ENCODE peak calls at places on chromosomes 11 and 22, in ten cellular contexts. One of them, this sample, is unnamed. For H3K27me3, the result is how much of the 10 kb centered on the place peaks cover.

GRCh38 chr22:49780992-49781782 is 46.5 kb downstream of the BRD1 start:
- DNase-seq in A673: no peak
- DNase-seq in heart left ventricle: no peak
- DNase-seq in breast epithelium: no peak
- DNase-seq in mammary epithelial cell: no peak
- DNase-seq in osteoblast: no peak
- DNase-seq in left ventricle myocardium inferior: peak
- DNase-seq in neuronal stem cell: no peak
- DNase-seq in iPS DF 6.9: no peak
- DNase-seq in dorsolateral prefrontal cortex: no peak
- DNase-seq in this sample: no peak

GRCh38 chr11:104402812-104403521 is 239.0 kb upstream of the PDGFD start:
- DNase-seq in A673: no peak
- DNase-seq in heart left ventricle: no peak
- DNase-seq in breast epithelium: no peak
- DNase-seq in mammary epithelial cell: no peak
- DNase-seq in osteoblast: no peak
- DNase-seq in left ventricle myocardium inferior: no peak
- DNase-seq in neuronal stem cell: peak
- DNase-seq in iPS DF 6.9: peak
- DNase-seq in dorsolateral prefrontal cortex: no peak
- DNase-seq in this sample: no peak

GRCh38 chr11:117281159-117281558 is 10.0 kb upstream of the BACE1-AS start:
- DNase-seq in A673: peak
- DNase-seq in heart left ventricle: no peak
- DNase-seq in breast epithelium: no peak
- DNase-seq in mammary epithelial cell: peak
- DNase-seq in osteoblast: peak
- DNase-seq in left ventricle myocardium inferior: no peak
- DNase-seq in neuronal stem cell: no peak
- DNase-seq in iPS DF 6.9: no peak
- DNase-seq in dorsolateral prefrontal cortex: no peak
- DNase-seq in this sample: no peak

GRCh38 chr11:36056160-36056751 is 112.4 kb downstream of the LDLRAD3 start:
- DNase-seq in A673: peak
- DNase-seq in heart left ventricle: no peak
- DNase-seq in breast epithelium: no peak
- DNase-seq in mammary epithelial cell: peak
- DNase-seq in osteoblast: no peak
- DNase-seq in left ventricle myocardium inferior: no peak
- DNase-seq in neuronal stem cell: no peak
- DNase-seq in iPS DF 6.9: no peak
- DNase-seq in dorsolateral prefrontal cortex: no peak
- DNase-seq in this sample: no peak

GRCh38 chr11:8604078-8604723 is 10.2 kb upstream of the STK33 start:
- DNase-seq in A673: peak
- DNase-seq in heart left ventricle: peak
- DNase-seq in breast epithelium: no peak
- DNase-seq in mammary epithelial cell: peak
- DNase-seq in osteoblast: peak
- DNase-seq in left ventricle myocardium inferior: peak
- DNase-seq in neuronal stem cell: peak
- DNase-seq in iPS DF 6.9: no peak
- DNase-seq in dorsolateral prefrontal cortex: no peak
- DNase-seq in this sample: peak

GRCh38 chr22:29040385-29041275 is 21.0 kb downstream of the C22orf31 start:
- DNase-seq in A673: peak
- DNase-seq in heart left ventricle: peak
- DNase-seq in breast epithelium: peak
- DNase-seq in mammary epithelial cell: peak
- DNase-seq in osteoblast: peak
- DNase-seq in left ventricle myocardium inferior: no peak
- DNase-seq in neuronal stem cell: peak
- DNase-seq in iPS DF 6.9: peak
- DNase-seq in dorsolateral prefrontal cortex: peak
- DNase-seq in this sample: peak

GRCh38 chr11:120134106-120134930 is 3.6 kb downstream of the TRIM29 start:
- DNase-seq in A673: no peak
- DNase-seq in heart left ventricle: no peak
- DNase-seq in breast epithelium: no peak
- DNase-seq in mammary epithelial cell: no peak
- DNase-seq in osteoblast: peak
- DNase-seq in left ventricle myocardium inferior: peak
- DNase-seq in neuronal stem cell: no peak
- DNase-seq in iPS DF 6.9: no peak
- DNase-seq in dorsolateral prefrontal cortex: peak
- DNase-seq in this sample: no peak

GRCh38 chr11:69002743-69003231 is 10.3 kb downstream of the MRGPRF start:
- DNase-seq in A673: no peak
- DNase-seq in heart left ventricle: no peak
- DNase-seq in breast epithelium: peak
- DNase-seq in mammary epithelial cell: no peak
- DNase-seq in osteoblast: peak
- DNase-seq in left ventricle myocardium inferior: no peak
- DNase-seq in neuronal stem cell: no peak
- DNase-seq in iPS DF 6.9: no peak
- DNase-seq in dorsolateral prefrontal cortex: no peak
- DNase-seq in this sample: no peak

GRCh38 chr11:123641495-123641840 is 13.0 kb downstream of the SCN3B start:
- DNase-seq in A673: no peak
- DNase-seq in heart left ventricle: no peak
- DNase-seq in breast epithelium: no peak
- DNase-seq in mammary epithelial cell: no peak
- DNase-seq in osteoblast: no peak
- DNase-seq in left ventricle myocardium inferior: no peak
- DNase-seq in neuronal stem cell: no peak
- DNase-seq in iPS DF 6.9: no peak
- DNase-seq in dorsolateral prefrontal cortex: no peak
- DNase-seq in this sample: no peak

GRCh38 chr11:69100454-69101099 is 51.8 kb downstream of the TPCN2 start:
- DNase-seq in A673: no peak
- DNase-seq in heart left ventricle: no peak
- DNase-seq in breast epithelium: no peak
- DNase-seq in mammary epithelial cell: no peak
- DNase-seq in osteoblast: no peak
- DNase-seq in left ventricle myocardium inferior: no peak
- DNase-seq in neuronal stem cell: no peak
- DNase-seq in iPS DF 6.9: no peak
- DNase-seq in dorsolateral prefrontal cortex: no peak
- DNase-seq in this sample: no peak

GRCh38 chr11:3866206-3866605 is 10.7 kb downstream of the STIM1 start:
- DNase-seq in A673: no peak
- DNase-seq in heart left ventricle: peak
- DNase-seq in breast epithelium: no peak
- DNase-seq in mammary epithelial cell: no peak
- DNase-seq in osteoblast: no peak
- DNase-seq in left ventricle myocardium inferior: peak
- DNase-seq in neuronal stem cell: no peak
- DNase-seq in iPS DF 6.9: no peak
- DNase-seq in dorsolateral prefrontal cortex: no peak
- DNase-seq in this sample: peak

GRCh38 chr11:17574799-17575144 is 27.7 kb downstream of the OTOG start:
- DNase-seq in A673: no peak
- DNase-seq in heart left ventricle: no peak
- DNase-seq in breast epithelium: peak
- DNase-seq in mammary epithelial cell: no peak
- DNase-seq in osteoblast: peak
- DNase-seq in left ventricle myocardium inferior: no peak
- DNase-seq in neuronal stem cell: no peak
- DNase-seq in iPS DF 6.9: no peak
- DNase-seq in dorsolateral prefrontal cortex: no peak
- DNase-seq in this sample: no peak

GRCh38 chr11:65903068-65903481 is 2.9 kb upstream of the FOSL1 start:
- DNase-seq in A673: no peak
- DNase-seq in heart left ventricle: no peak
- DNase-seq in breast epithelium: no peak
- DNase-seq in mammary epithelial cell: peak
- DNase-seq in osteoblast: peak
- DNase-seq in left ventricle myocardium inferior: no peak
- DNase-seq in neuronal stem cell: no peak
- DNase-seq in iPS DF 6.9: no peak
- DNase-seq in dorsolateral prefrontal cortex: no peak
- DNase-seq in this sample: no peak

GRCh38 chr11:65899356-65900124 is 648 bp downstream of the FOSL1 start:
- DNase-seq in A673: peak
- DNase-seq in heart left ventricle: peak
- DNase-seq in breast epithelium: no peak
- DNase-seq in mammary epithelial cell: no peak
- DNase-seq in osteoblast: peak
- DNase-seq in left ventricle myocardium inferior: peak
- DNase-seq in neuronal stem cell: no peak
- DNase-seq in iPS DF 6.9: no peak
- DNase-seq in dorsolateral prefrontal cortex: no peak
- DNase-seq in this sample: no peak

GRCh38 chr11:65900125-65900898 is at the start of gene FOSL1:
- DNase-seq in A673: peak
- DNase-seq in heart left ventricle: peak
- DNase-seq in breast epithelium: peak
- DNase-seq in mammary epithelial cell: peak
- DNase-seq in osteoblast: peak
- DNase-seq in left ventricle myocardium inferior: peak
- DNase-seq in neuronal stem cell: no peak
- DNase-seq in iPS DF 6.9: no peak
- DNase-seq in dorsolateral prefrontal cortex: peak
- DNase-seq in this sample: peak

GRCh38 chr11:65898656-65899355 is 1.4 kb downstream of the FOSL1 start:
- DNase-seq in A673: no peak
- DNase-seq in heart left ventricle: no peak
- DNase-seq in breast epithelium: no peak
- DNase-seq in mammary epithelial cell: peak
- DNase-seq in osteoblast: no peak
- DNase-seq in left ventricle myocardium inferior: no peak
- DNase-seq in neuronal stem cell: no peak
- DNase-seq in iPS DF 6.9: no peak
- DNase-seq in dorsolateral prefrontal cortex: no peak
- DNase-seq in this sample: no peak

DNA sequence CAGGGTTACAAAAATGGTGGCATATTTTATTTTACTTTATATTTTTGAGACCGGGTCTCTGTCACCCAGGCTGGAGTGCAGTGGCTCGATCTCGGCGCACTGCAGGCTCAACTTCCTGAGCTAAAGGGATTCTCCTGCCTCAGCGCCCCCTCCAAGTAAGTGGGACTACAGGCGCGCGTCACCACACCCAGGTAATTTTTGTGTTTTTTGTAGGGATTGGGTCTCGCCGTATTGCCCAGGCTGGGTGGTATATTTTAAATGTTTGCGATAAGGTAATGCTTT is 652 bp upstream of the FOSL1 start:
- DNase-seq in A673: no peak
- DNase-seq in heart left ventricle: no peak
- DNase-seq in breast epithelium: no peak
- DNase-seq in mammary epithelial cell: no peak
- DNase-seq in osteoblast: no peak
- DNase-seq in left ventricle myocardium inferior: no peak
- DNase-seq in neuronal stem cell: no peak
- DNase-seq in iPS DF 6.9: no peak
- DNase-seq in dorsolateral prefrontal cortex: no peak
- DNase-seq in this sample: no peak
- H3K27me3 ChIP-seq in A673: under half
- H3K27me3 ChIP-seq in heart left ventricle: under half
- H3K27me3 ChIP-seq in breast epithelium: under half
- H3K27me3 ChIP-seq in mammary epithelial cell: under half
- H3K27me3 ChIP-seq in osteoblast: under half
- H3K27me3 ChIP-seq in left ventricle myocardium inferior: under half
- H3K27me3 ChIP-seq in neuronal stem cell: under half
- H3K27me3 ChIP-seq in iPS DF 6.9: under half
- H3K27me3 ChIP-seq in dorsolateral prefrontal cortex: under half
- H3K27me3 ChIP-seq in this sample: under half

GRCh38 chr22:19876941-19877625 is 22.4 kb upstream of the GNB1L start:
- DNase-seq in A673: no peak
- DNase-seq in heart left ventricle: no peak
- DNase-seq in breast epithelium: peak
- DNase-seq in mammary epithelial cell: no peak
- DNase-seq in osteoblast: peak
- DNase-seq in left ventricle myocardium inferior: no peak
- DNase-seq in neuronal stem cell: no peak
- DNase-seq in iPS DF 6.9: no peak
- DNase-seq in dorsolateral prefrontal cortex: no peak
- DNase-seq in this sample: no peak
- H3K27ac ChIP-seq in A673: no peak
- H3K27ac ChIP-seq in heart left ventricle: no peak
- H3K27ac ChIP-seq in breast epithelium: no peak
- H3K27ac ChIP-seq in mammary epithelial cell: no peak
- H3K27ac ChIP-seq in osteoblast: peak
- H3K27ac ChIP-seq in left ventricle myocardium inferior: no peak
- H3K27ac ChIP-seq in neuronal stem cell: no peak
- H3K27ac ChIP-seq in iPS DF 6.9: no peak
- H3K27ac ChIP-seq in dorsolateral prefrontal cortex: no peak
- H3K27ac ChIP-seq in this sample: no peak

GRCh38 chr11:64003807-64004589 is 17.8 kb downstream of the OTUB1 start:
- DNase-seq in A673: peak
- DNase-seq in heart left ventricle: no peak
- DNase-seq in breast epithelium: no peak
- DNase-seq in mammary epithelial cell: no peak
- DNase-seq in osteoblast: no peak
- DNase-seq in left ventricle myocardium inferior: no peak
- DNase-seq in neuronal stem cell: no peak
- DNase-seq in iPS DF 6.9: no peak
- DNase-seq in dorsolateral prefrontal cortex: no peak
- DNase-seq in this sample: no peak
- H3K27me3 ChIP-seq in A673: under half
- H3K27me3 ChIP-seq in heart left ventricle: under half
- H3K27me3 ChIP-seq in breast epithelium: under half
- H3K27me3 ChIP-seq in mammary epithelial cell: under half
- H3K27me3 ChIP-seq in osteoblast: under half
- H3K27me3 ChIP-seq in left ventricle myocardium inferior: under half
- H3K27me3 ChIP-seq in neuronal stem cell: under half
- H3K27me3 ChIP-seq in iPS DF 6.9: under half
- H3K27me3 ChIP-seq in dorsolateral prefrontal cortex: under half
- H3K27me3 ChIP-seq in this sample: under half

GRCh38 chr11:43643898-43644625 is 36.5 kb upstream of the HSD17B12 start:
- DNase-seq in A673: peak
- DNase-seq in heart left ventricle: peak
- DNase-seq in breast epithelium: peak
- DNase-seq in mammary epithelial cell: peak
- DNase-seq in osteoblast: peak
- DNase-seq in left ventricle myocardium inferior: peak
- DNase-seq in neuronal stem cell: peak
- DNase-seq in iPS DF 6.9: peak
- DNase-seq in dorsolateral prefrontal cortex: peak
- DNase-seq in this sample: peak

GRCh38 chr11:43646767-43647166 is 33.8 kb upstream of the HSD17B12 start:
- DNase-seq in A673: no peak
- DNase-seq in heart left ventricle: no peak
- DNase-seq in breast epithelium: no peak
- DNase-seq in mammary epithelial cell: no peak
- DNase-seq in osteoblast: no peak
- DNase-seq in left ventricle myocardium inferior: no peak
- DNase-seq in neuronal stem cell: no peak
- DNase-seq in iPS DF 6.9: no peak
- DNase-seq in dorsolateral prefrontal cortex: no peak
- DNase-seq in this sample: no peak

GRCh38 chr11:43648888-43649287 is 31.6 kb upstream of the HSD17B12 start:
- DNase-seq in A673: no peak
- DNase-seq in heart left ventricle: no peak
- DNase-seq in breast epithelium: no peak
- DNase-seq in mammary epithelial cell: no peak
- DNase-seq in osteoblast: no peak
- DNase-seq in left ventricle myocardium inferior: no peak
- DNase-seq in neuronal stem cell: no peak
- DNase-seq in iPS DF 6.9: no peak
- DNase-seq in dorsolateral prefrontal cortex: no peak
- DNase-seq in this sample: no peak

GRCh38 chr11:43649501-43649900 is 31.0 kb upstream of the HSD17B12 start:
- DNase-seq in A673: peak
- DNase-seq in heart left ventricle: no peak
- DNase-seq in breast epithelium: no peak
- DNase-seq in mammary epithelial cell: no peak
- DNase-seq in osteoblast: no peak
- DNase-seq in left ventricle myocardium inferior: no peak
- DNase-seq in neuronal stem cell: no peak
- DNase-seq in iPS DF 6.9: no peak
- DNase-seq in dorsolateral prefrontal cortex: no peak
- DNase-seq in this sample: no peak

GRCh38 chr11:43644626-43645299 is 35.8 kb upstream of the HSD17B12 start:
- DNase-seq in A673: no peak
- DNase-seq in heart left ventricle: no peak
- DNase-seq in breast epithelium: no peak
- DNase-seq in mammary epithelial cell: peak
- DNase-seq in osteoblast: no peak
- DNase-seq in left ventricle myocardium inferior: no peak
- DNase-seq in neuronal stem cell: no peak
- DNase-seq in iPS DF 6.9: no peak
- DNase-seq in dorsolateral prefrontal cortex: no peak
- DNase-seq in this sample: no peak
- H3K27ac ChIP-seq in A673: peak
- H3K27ac ChIP-seq in heart left ventricle: peak
- H3K27ac ChIP-seq in breast epithelium: no peak
- H3K27ac ChIP-seq in mammary epithelial cell: peak
- H3K27ac ChIP-seq in osteoblast: peak
- H3K27ac ChIP-seq in left ventricle myocardium inferior: peak
- H3K27ac ChIP-seq in neuronal stem cell: no peak
- H3K27ac ChIP-seq in iPS DF 6.9: no peak
- H3K27ac ChIP-seq in dorsolateral prefrontal cortex: peak
- H3K27ac ChIP-seq in this sample: peak